ENCODE peak calls at places on chromosomes 12 and 14, in four cellular contexts. Y, M, N and F are unnamed samples.

GRCh38 chr12:100741084-100741711 is 53.4 kb upstream of the ANO4 start:
- DNase-seq in Y (no peak), M (no peak), N (no peak), F (peak; percentile 72)

GRCh38 chr14:21042918-21043317 is 756 bp downstream of the RNASE7 start:
- DNase-seq in Y (no peak), M (peak; percentile 38), N (no peak), F (no peak)

GRCh38 chr12:51323317-51323960 is 535 bp downstream of the BIN2 start:
- DNase-seq in Y (no peak), M (no peak), N (peak; percentile 67), F (no peak)

GRCh38 chr14:100524933-100525243 is 62.3 kb downstream of the BEGAIN start:
- DNase-seq in Y (no peak), M (peak; percentile 81), N (peak; percentile 40), F (peak; percentile 11)

GRCh38 chr12:52007158-52007921 is 594 bp downstream of the TAMALIN start:
- DNase-seq in Y (no peak), M (no peak), N (peak; percentile 53), F (no peak)

GRCh38 chr14:100608586-100609330 is 21.5 kb upstream of the BEGAIN start:
- DNase-seq in Y (no peak), M (peak; percentile 11), N (no peak), F (no peak)

GRCh38 chr14:32201196-32201815 is 539 bp upstream of the RNU6-7 start:
- DNase-seq in Y (no peak), M (peak; percentile 82), N (peak; percentile 85), F (peak; percentile 97)

GRCh38 chr14:50971122-50971781 is 27.0 kb upstream of the PYGL start:
- DNase-seq in Y (no peak), M (no peak), N (no peak), F (no peak)

GRCh38 chr14:22599349-22599748 is 1.2 kb downstream of the ABHD4 start:
- DNase-seq in Y (no peak), M (no peak), N (no peak), F (no peak)

GRCh38 chr14:90579816-90580215 is 183.0 kb downstream of the CALM1 start:
- DNase-seq in Y (no peak), M (no peak), N (no peak), F (no peak)

GRCh38 chr12:70469221-70469820 is 103.2 kb downstream of the KCNMB4 start:
- DNase-seq in Y (no peak), M (no peak), N (no peak), F (no peak)

GRCh38 chr14:62209287-62209899 is 447.2 kb downstream of the SNAPC1 start:
- DNase-seq in Y (no peak), M (no peak), N (no peak), F (no peak)

GRCh38 chr14:93137864-93138263 is 22.1 kb upstream of the ITPK1 start:
- DNase-seq in Y (no peak), M (peak; percentile 83), N (no peak), F (no peak)